ENCODE peak calls at places on chromosomes 1 and 21, in ten cellular contexts. N is activated CD8-positive, alpha-beta T cell treated with anti-CD3 and anti-CD28 coated beads, Interleukin-2, amount 10 ng/mL, durations not matched to agents 7 days and 5 days; V is EL; Z is HuH-7; Y is effector memory CD8-positive, alpha-beta T cell; C is stimulated activated CD4-positive, alpha-beta T cell treated with anti-CD3 and anti-CD28 coated beads, Interleukin-12 subunit alpha, Interleukin-12 subunit beta, amount 100 ng/mL, for 24 hours; J is WTC11; B is HFFc6; W is GM19239; U is CD4-positive, alpha-beta T cell. F is an unnamed sample.

GRCh38 chr1:202291961-202292712 is 49.6 kb downstream of the UBE2T start:
- DNase-seq in J (no peak), Y (no peak), N (no peak), B (peak), V (peak), U (no peak), Z (no peak), W (no peak), C (no peak), F (peak)

GRCh38 chr1:226466301-226466700 is 58.4 kb upstream of the PARP1 start:
- DNase-seq in J (no peak), W (no peak), N (no peak), B (no peak), Z (no peak), U (no peak), Y (no peak), V (no peak), C (no peak), F (no peak)

GRCh38 chr1:209618756-209619420 is 33.3 kb downstream of the LAMB3 start:
- DNase-seq in V (peak), W (no peak), B (no peak), J (no peak), C (no peak), U (no peak), Z (no peak), N (no peak), Y (no peak), F (no peak)

GRCh38 chr1:210293191-210293607 is 35.5 kb upstream of the HHAT start:
- DNase-seq in V (peak), C (no peak), Z (no peak), N (no peak), U (no peak), B (peak), Y (no peak), J (no peak), W (no peak), F (peak)

GRCh38 chr21:42657676-42658319 is 4.4 kb downstream of the PDE9A start:
- DNase-seq in V (no peak), Z (no peak), B (no peak), J (no peak), Y (no peak), C (no peak), U (no peak), N (no peak), W (no peak), F (no peak)

GRCh38 chr1:101388904-101389546 is 152.2 kb downstream of the S1PR1 start:
- DNase-seq in Y (no peak), V (peak), N (peak), U (no peak), C (no peak), W (no peak), B (peak), Z (no peak), J (no peak), F (peak)

GRCh38 chr1:92708368-92708950 is 76.4 kb downstream of the EVI5 start:
- DNase-seq in V (no peak), Y (no peak), W (no peak), U (no peak), Z (no peak), B (no peak), J (no peak), C (no peak), N (no peak), F (no peak)

GRCh38 chr21:34988139-34988538 is 61.0 kb downstream of the RUNX1 start:
- DNase-seq in Y (no peak), U (no peak), J (no peak), V (no peak), N (no peak), B (no peak), Z (no peak), W (no peak), C (no peak), F (no peak)

GRCh38 chr1:114234408-114235119 is 80.9 kb upstream of the SYT6 start:
- DNase-seq in Y (no peak), Z (no peak), C (no peak), N (no peak), U (no peak), W (no peak), B (no peak), J (no peak), V (no peak), F (no peak)

GRCh38 chr1:90729484-90730246 is 12.6 kb upstream of the BARHL2 start:
- DNase-seq in Z (peak), B (no peak), W (no peak), V (no peak), C (no peak), U (no peak), Y (no peak), N (no peak), J (peak), F (no peak)

GRCh38 chr1:150877220-150877516 is 769 bp upstream of the ARNT start:
- DNase-seq in W (no peak), B (no peak), J (no peak), C (no peak), Y (no peak), U (no peak), Z (no peak), V (no peak), N (no peak), F (peak)

GRCh38 chr1:81877940-81878339 is 77.2 kb downstream of the ADGRL2 start:
- DNase-seq in B (no peak), Z (no peak), Y (no peak), C (no peak), W (no peak), U (no peak), V (no peak), J (no peak), N (no peak), F (no peak)

GRCh38 chr1:21573971-21574458 is 64.8 kb downstream of the ALPL start:
- DNase-seq in V (peak), B (peak), Y (no peak), W (no peak), J (peak), C (no peak), Z (peak), N (peak), U (no peak), F (peak)

GRCh38 chr1:25626018-25626417 is 9.4 kb downstream of the MAN1C1 start:
- DNase-seq in V (no peak), Y (no peak), C (no peak), W (no peak), U (no peak), J (no peak), Z (no peak), N (no peak), B (no peak), F (no peak)

GRCh38 chr1:86195281-86195680 is 38.7 kb upstream of the COL24A1 start:
- DNase-seq in W (no peak), C (no peak), Y (no peak), Z (no peak), U (no peak), V (no peak), B (no peak), N (no peak), J (no peak), F (no peak)

GRCh38 chr1:19645544-19646252 is 1.6 kb downstream of the NBL1 start:
- DNase-seq in Z (no peak), U (no peak), J (no peak), Y (no peak), V (peak), N (no peak), B (no peak), C (no peak), W (no peak), F (no peak)

GRCh38 chr1:93180723-93181613 is at the start of gene CCDC18:
- DNase-seq in U (no peak), Z (no peak), N (peak), W (no peak), C (no peak), J (no peak), Y (peak), V (peak), B (peak), F (peak)

GRCh38 chr1:45205910-45206721 is at the start of gene ZSWIM5:
- DNase-seq in V (peak), B (no peak), C (peak), Z (peak), N (peak), U (peak), Y (peak), J (peak), W (peak), F (peak)

GRCh38 chr1:174682419-174683008 is 234.8 kb downstream of the GPR52 start:
- DNase-seq in Z (no peak), Y (no peak), W (no peak), U (no peak), C (no peak), J (no peak), N (no peak), B (no peak), V (peak), F (no peak)

GRCh38 chr1:20093940-20094391 is 24.0 kb downstream of the PLA2G5 start:
- DNase-seq in W (no peak), U (no peak), J (no peak), Z (no peak), V (no peak), N (no peak), C (no peak), Y (no peak), B (no peak), F (no peak)

GRCh38 chr1:160429125-160429551 is 28.8 kb downstream of the VANGL2 start:
- DNase-seq in Y (no peak), W (no peak), J (no peak), B (no peak), U (no peak), Z (no peak), V (no peak), C (no peak), N (no peak), F (no peak)

F was measured in HT1080.